ENCODE peak calls at places on chromosome 7, in six cellular contexts. S, U, A, Q, M and J are unnamed samples.

GRCh38 chr7:50229964-50230363 is 74.6 kb upstream of the IKZF1 start:
- DNase-seq in S (no peak), U (peak; percentile 45), A (no peak), Q (no peak), M (no peak), J (no peak)

GRCh38 chr7:82109288-82109687 is 334.3 kb downstream of the CACNA2D1 start:
- DNase-seq in S (no peak), U (no peak), A (no peak), Q (no peak), M (no peak), J (no peak)

GRCh38 chr7:148264933-148265557 is 325.5 kb upstream of the C7orf33 start:
- DNase-seq in S (no peak), U (peak; percentile 65), A (peak; percentile 12), Q (no peak), M (no peak), J (no peak)

GRCh38 chr7:5470721-5471311 is 47.2 kb upstream of the TNRC18 start:
- DNase-seq in S (no peak), U (no peak), A (no peak), Q (peak; percentile 59), M (no peak), J (no peak)

GRCh38 chr7:23349484-23350157 is 50.5 kb downstream of the MALSU1 start:
- DNase-seq in S (no peak), U (no peak), A (peak; percentile 62), Q (no peak), M (no peak), J (no peak)

GRCh38 chr7:85274452-85274851 is 87.6 kb upstream of the SEMA3D start:
- DNase-seq in S (no peak), U (no peak), A (no peak), Q (no peak), M (no peak), J (no peak)

GRCh38 chr7:48089415-48089975 is 430 bp downstream of the UPP1 start:
- DNase-seq in S (peak; percentile 72), U (no peak), A (no peak), Q (peak; percentile 67), M (peak; percentile 72), J (no peak)

GRCh38 chr7:27174077-27175004 is at the start of gene HOXA10:
- DNase-seq in S (peak; percentile 52), U (no peak), A (no peak), Q (no peak), M (no peak), J (no peak)

GRCh38 chr7:14582010-14582409 is 320.5 kb downstream of the DGKB start:
- DNase-seq in S (no peak), U (no peak), A (no peak), Q (no peak), M (no peak), J (no peak)

GRCh38 chr7:118352854-118353453 is 128.4 kb downstream of the ANKRD7 start:
- DNase-seq in S (no peak), U (peak; percentile 42), A (peak; percentile 12), Q (no peak), M (no peak), J (no peak)

GRCh38 chr7:142168746-142169145 is 57.2 kb downstream of the MGAM2 start:
- DNase-seq in S (no peak), U (peak; percentile 5), A (no peak), Q (no peak), M (no peak), J (no peak)